ENCODE peak calls at places on chromosome 7, in four cellular contexts. E is HepG2, X is GM12878, J is K562. P is an unnamed sample.

GRCh38 chr7:38798552-38799267 is 110.3 kb downstream of the VPS41 start:
- DNase-seq in J (no peak), E (no peak), X (no peak), P (no peak)

GRCh38 chr7:98106647-98107312 is at the start of gene LMTK2:
- DNase-seq in X (peak), E (peak), J (peak), P (peak)

GRCh38 chr7:107077699-107078516 is 33.4 kb downstream of the PRKAR2B start:
- DNase-seq in X (no peak), J (peak), E (no peak), P (no peak)

GRCh38 chr7:115357213-115357999 is 435.5 kb downstream of the MDFIC start:
- DNase-seq in J (no peak), E (no peak), X (no peak), P (no peak)

GRCh38 chr7:51482976-51483375 is 166.4 kb upstream of the COBL start:
- DNase-seq in E (no peak), J (no peak), X (no peak), P (no peak)

GRCh38 chr7:80324032-80324431 is 187.8 kb downstream of the GNAT3 start:
- DNase-seq in X (no peak), E (no peak), J (no peak), P (no peak)

GRCh38 chr7:137886706-137887105 is 39.9 kb upstream of the DGKI start:
- DNase-seq in J (no peak), X (no peak), E (no peak), P (no peak)

GRCh38 chr7:140384894-140385650 is 13.3 kb downstream of the SLC37A3 start:
- DNase-seq in E (no peak), X (no peak), J (no peak), P (no peak)

GRCh38 chr7:151439855-151440798 is at the start of gene CRYGN:
- DNase-seq in X (no peak), E (no peak), J (no peak), P (no peak)

GRCh38 chr7:21352540-21353387 is 75.1 kb upstream of the SP4 start:
- DNase-seq in E (no peak), J (no peak), X (peak), P (no peak)

GRCh38 chr7:78448915-78449314 is 650.3 kb downstream of the PHTF2 start:
- DNase-seq in E (no peak), J (no peak), X (no peak), P (no peak)

GRCh38 chr7:55572378-55573233 is at the start of gene VOPP1:
- DNase-seq in J (peak), E (peak), X (no peak), P (peak)

GRCh38 chr7:113144839-113145238 is 26.5 kb upstream of the SMIM30 start:
- DNase-seq in E (no peak), X (no peak), J (peak), P (no peak)

GRCh38 chr7:151086802-151087246 is 549 bp downstream of the AGAP3 start:
- DNase-seq in X (no peak), J (no peak), E (no peak), P (no peak)

GRCh38 chr7:70072220-70072619 is 473.9 kb downstream of the AUTS2 start:
- DNase-seq in E (no peak), X (no peak), J (no peak), P (no peak)

GRCh38 chr7:15977663-15978062 is 291.2 kb upstream of the MEOX2 start:
- DNase-seq in J (no peak), X (no peak), E (no peak), P (no peak)

GRCh38 chr7:78514653-78515052 is 716.1 kb downstream of the PHTF2 start:
- DNase-seq in E (no peak), J (no peak), X (no peak), P (no peak)

GRCh38 chr7:80147543-80148376 is 13.1 kb downstream of the GNAI1 start:
- DNase-seq in X (no peak), E (no peak), J (no peak), P (no peak)

GRCh38 chr7:132865766-132866531 is 215.9 kb downstream of the CHCHD3 start:
- DNase-seq in E (peak), J (no peak), X (no peak), P (no peak)

GRCh38 chr7:90661290-90662151 is 65.4 kb downstream of the CDK14 start:
- DNase-seq in J (no peak), E (no peak), X (no peak), P (no peak)

GRCh38 chr7:24821045-24821853 is 64.0 kb upstream of the GSDME start:
- DNase-seq in E (peak), X (peak), J (peak), P (peak)

GRCh38 chr7:133481676-133482075 is 228.8 kb downstream of the EXOC4 start:
- DNase-seq in E (no peak), X (no peak), J (peak), P (no peak)

GRCh38 chr7:151104411-151105235 is 18.3 kb downstream of the AGAP3 start:
- DNase-seq in X (no peak), J (no peak), E (no peak), P (no peak)

GRCh38 chr7:157472311-157473050 is 135.7 kb downstream of the DNAJB6 start:
- DNase-seq in X (no peak), E (no peak), J (no peak), P (no peak)
- TF ChIP-seq FOXK2 in X (no peak), E (no peak), J (no peak), P (no peak)

DNA sequence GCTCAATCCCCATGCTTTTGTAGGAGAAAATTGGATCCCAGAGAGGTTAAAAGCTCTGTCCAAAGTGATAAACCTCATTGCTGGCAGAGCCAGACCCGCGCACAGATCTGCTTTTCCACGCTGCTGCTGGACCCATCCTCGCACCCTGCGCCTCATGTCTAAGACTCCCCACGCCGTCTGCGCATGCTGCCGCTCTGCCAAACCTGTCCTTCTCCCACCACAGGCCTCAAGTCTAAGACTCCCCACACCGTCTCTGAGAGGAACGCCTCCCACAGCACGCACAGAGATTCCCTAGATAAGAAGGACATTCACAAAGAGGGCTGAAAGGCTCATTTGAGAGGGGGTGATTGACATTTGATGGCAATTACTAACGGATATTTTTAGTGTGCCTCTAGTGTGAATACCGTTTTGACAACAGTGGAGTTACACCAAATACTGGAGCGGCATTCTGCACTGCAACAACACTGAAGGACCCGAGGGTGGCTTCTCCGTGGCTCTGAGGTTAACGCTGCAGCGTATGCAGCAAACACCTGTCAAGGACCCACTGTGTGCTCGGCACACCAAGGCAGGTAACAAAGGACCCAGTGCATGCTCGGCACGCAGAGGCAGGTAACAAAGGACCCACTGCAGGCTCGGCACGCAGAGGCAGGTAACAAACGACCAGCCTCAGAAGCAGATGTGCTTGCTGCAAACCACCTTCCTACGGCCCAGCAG is 231.4 kb downstream of the DNAJB6 start:
- DNase-seq in X (no peak), E (no peak), J (no peak), P (no peak)
- TF ChIP-seq SP1 in X (no peak), E (no peak), J (no peak), P (no peak)

GRCh38 chr7:45575501-45576248 is 1.5 kb downstream of the ADCY1 start:
- DNase-seq in E (no peak), X (no peak), J (no peak), P (no peak)

GRCh38 chr7:45576249-45576929 is 2.2 kb downstream of the ADCY1 start:
- DNase-seq in X (no peak), J (no peak), E (no peak), P (no peak)

GRCh38 chr7:45573636-45574470 is at the start of gene ADCY1:
- DNase-seq in X (no peak), E (no peak), J (peak), P (peak)

GRCh38 chr7:45573199-45573598 is 969 bp upstream of the ADCY1 start:
- DNase-seq in E (no peak), X (no peak), J (no peak), P (no peak)

GRCh38 chr7:45574521-45575500 is 643 bp downstream of the ADCY1 start:
- DNase-seq in J (peak), E (peak), X (no peak), P (peak)
- TF ChIP-seq FOXK2 in J (no peak), E (no peak), X (no peak), P (no peak)

GRCh38 chr7:47847207-47847606 is 101.1 kb downstream of the PKD1L1 start:
- DNase-seq in J (no peak), E (no peak), X (no peak), P (no peak)

DNA sequence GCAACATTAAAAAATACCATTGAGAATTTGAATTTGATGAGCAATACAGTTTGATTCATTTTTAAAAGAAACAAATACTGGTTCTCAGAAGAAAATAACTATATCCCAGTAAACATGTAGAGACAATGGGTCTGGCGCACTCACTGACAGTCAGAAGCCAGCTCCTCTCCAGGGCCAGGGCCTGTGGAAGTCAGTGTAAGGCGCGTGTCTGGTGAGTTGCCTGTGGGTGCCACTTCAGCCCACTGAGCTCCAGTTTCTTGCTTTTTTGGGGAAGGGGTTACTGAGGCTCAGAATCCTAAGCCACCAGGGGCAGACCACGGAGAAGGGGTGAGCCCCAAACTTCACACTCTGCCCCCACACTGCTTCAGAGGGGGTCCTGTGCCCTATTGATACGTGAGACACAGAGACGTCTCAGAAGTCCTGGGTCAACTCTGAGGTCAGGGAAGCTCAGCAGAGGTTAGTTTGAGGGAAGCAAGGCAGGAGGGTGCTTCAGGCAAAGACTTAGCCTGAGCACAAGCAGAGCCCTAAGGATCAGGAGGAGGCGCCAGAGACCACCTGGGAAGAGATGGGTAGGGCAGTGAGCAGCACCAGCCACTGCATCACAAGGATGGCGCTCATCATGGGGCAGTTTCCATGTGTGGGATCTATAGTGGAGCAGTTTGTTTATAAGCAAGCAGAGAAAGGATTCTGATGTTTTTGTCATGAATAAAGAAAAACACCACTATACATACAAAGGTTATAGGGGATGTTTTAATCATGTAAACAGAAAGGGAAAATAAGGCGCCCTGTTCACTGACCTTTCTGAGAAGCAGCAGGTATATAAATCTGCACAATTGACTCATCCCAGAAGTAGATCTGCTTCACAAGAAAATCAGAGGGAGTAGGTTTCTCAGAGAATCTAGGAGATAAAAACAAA is 95.7 kb downstream of the PKD1L1 start:
- DNase-seq in E (no peak), J (no peak), X (no peak), P (no peak)
- TF ChIP-seq SP1 in E (no peak), J (no peak), X (no peak), P (no peak)

GRCh38 chr7:30905078-30906012 is 6.3 kb upstream of the AQP1 start:
- DNase-seq in J (no peak), E (no peak), X (no peak), P (no peak)

GRCh38 chr7:30907527-30908267 is 4.0 kb upstream of the AQP1 start:
- DNase-seq in X (no peak), J (no peak), E (no peak), P (no peak)

GRCh38 chr7:30906014-30906413 is 5.6 kb upstream of the AQP1 start:
- DNase-seq in X (no peak), E (no peak), J (no peak), P (no peak)

GRCh38 chr7:30908681-30909080 is 3.0 kb upstream of the AQP1 start:
- DNase-seq in E (no peak), X (no peak), J (no peak), P (no peak)

DNA sequence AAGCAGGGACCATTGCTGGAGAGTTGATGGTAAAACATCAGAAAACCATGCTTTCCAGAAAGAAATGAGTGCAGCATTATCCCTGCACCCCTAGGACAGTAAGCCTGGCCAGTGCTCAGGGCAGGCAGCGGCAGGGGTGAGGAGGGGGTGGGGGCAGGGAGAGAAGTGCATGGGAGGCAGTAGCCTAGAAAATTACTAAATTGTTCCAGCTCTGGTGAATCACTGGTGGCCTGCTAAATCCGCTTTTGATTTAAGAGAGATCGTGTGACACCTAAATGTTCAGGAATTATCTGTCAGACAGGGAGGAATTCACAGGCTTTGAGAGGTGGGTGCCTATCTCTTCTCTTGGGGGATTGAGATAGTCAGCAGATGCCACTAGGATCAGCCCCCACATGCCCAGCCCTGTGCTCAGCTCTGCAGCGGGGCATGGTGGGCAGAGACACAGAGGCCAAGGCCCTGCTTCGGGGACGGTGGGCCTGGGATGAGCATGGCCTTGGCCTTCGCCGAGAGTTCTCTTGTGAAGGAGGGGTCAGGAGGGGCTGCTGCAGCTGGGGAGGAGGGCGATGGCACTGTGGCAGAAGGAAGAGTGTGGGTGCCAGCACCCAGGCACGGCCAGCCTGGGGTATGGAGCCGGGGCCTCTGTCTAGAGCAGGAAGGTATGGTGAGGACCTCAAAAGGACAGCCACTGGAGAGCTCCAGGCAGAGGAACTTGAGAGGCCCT is 5.0 kb upstream of the AQP1 start:
- DNase-seq in E (no peak), X (no peak), J (no peak), P (no peak)
- TF ChIP-seq FOXK2 in E (no peak), X (no peak), J (no peak), P (no peak)

P was measured in HEK293T.